ENCODE peak calls at places on chromosomes 4 and X, in four cellular contexts. O is tibial nerve, Q is DND-41, S is left ventricle myocardium inferior. X is an unnamed sample.
A peak's percentile ranks its signal among the peaks of the same experiment; 100 is the strongest.

GRCh38 chr4:156642161-156642560 is 329.4 kb downstream of the PDGFC start:
- DNase-seq in S (no peak), O (no peak), Q (no peak), X (no peak)

GRCh38 chrX:118847676-118848075 is 24.1 kb downstream of the ZCCHC12 start:
- DNase-seq in O (peak; percentile 36), Q (no peak), S (no peak), X (no peak)

GRCh38 chrX:46130246-46130645 is 415.0 kb downstream of the ZNF674 start:
- DNase-seq in S (no peak), O (no peak), Q (no peak), X (no peak)

GRCh38 chrX:123961268-123962005 is at the start of gene STAG2:
- DNase-seq in Q (peak; percentile 87), S (peak; percentile 73), O (peak; percentile 78), X (peak; percentile 69)

GRCh38 chr4:11051181-11051580 is 366.6 kb upstream of the CLNK start:
- DNase-seq in S (no peak), O (no peak), Q (no peak), X (no peak)

GRCh38 chrX:84187501-84188319 is at the start of gene RPS6KA6:
- DNase-seq in Q (no peak), O (peak; percentile 4), S (peak; percentile 14), X (no peak)

GRCh38 chr4:31662951-31663350 is 942.8 kb downstream of the PCDH7 start:
- DNase-seq in O (no peak), S (no peak), Q (no peak), X (no peak)

GRCh38 chrX:118523920-118524319 is 28.3 kb downstream of the DOCK11 start:
- DNase-seq in S (no peak), O (no peak), Q (no peak), X (no peak)

GRCh38 chr4:40871695-40872250 is 122.0 kb downstream of the NSUN7 start:
- DNase-seq in O (no peak), Q (no peak), S (no peak), X (no peak)

GRCh38 chr4:40099010-40099409 is 42.4 kb downstream of the N4BP2 start:
- DNase-seq in S (no peak), Q (no peak), O (no peak), X (no peak)

GRCh38 chr4:88059781-88060180 is 52.3 kb downstream of the PKD2 start:
- DNase-seq in O (no peak), S (no peak), Q (no peak), X (no peak)

GRCh38 chr4:168900080-168900479 is 110.0 kb downstream of the CBR4 start:
- DNase-seq in S (peak; percentile 41), Q (no peak), O (peak; percentile 58), X (no peak)

GRCh38 chrX:138858438-138858837 is 146.9 kb upstream of the FGF13 start:
- DNase-seq in S (no peak), Q (no peak), O (no peak), X (no peak)

GRCh38 chr4:25787891-25788331 is 74.9 kb downstream of the SEL1L3 start:
- DNase-seq in S (no peak), O (no peak), Q (no peak), X (peak; percentile 35)

GRCh38 chr4:16205298-16206164 is 20.7 kb downstream of the TAPT1 start:
- DNase-seq in O (no peak), Q (no peak), S (no peak), X (no peak)

GRCh38 chr4:100302061-100303026 is 112.1 kb upstream of the DDIT4L start:
- DNase-seq in O (peak; percentile 10), S (no peak), Q (no peak), X (no peak)

GRCh38 chr4:161554372-161554990 is 609.3 kb downstream of the FSTL5 start:
- DNase-seq in S (no peak), Q (no peak), O (no peak), X (no peak)

GRCh38 chr4:139977838-139978604 is 176.0 kb downstream of the MAML3 start:
- DNase-seq in O (no peak), S (no peak), Q (no peak), X (peak; percentile 46)

GRCh38 chr4:165355900-165356300 is 22.9 kb upstream of the CPE start:
- DNase-seq in S (no peak), Q (peak; percentile 39), O (no peak), X (no peak)

GRCh38 chr4:113446019-113446418 is 315.5 kb downstream of the CAMK2D start:
- DNase-seq in O (no peak), Q (no peak), S (no peak), X (no peak)

GRCh38 chr4:89563431-89563830 is 255.8 kb upstream of the GPRIN3 start:
- DNase-seq in S (no peak), Q (no peak), O (no peak), X (no peak)

GRCh38 chrX:72079607-72080006 is 52.1 kb downstream of the RTL5 start:
- DNase-seq in S (peak; percentile 32), Q (no peak), O (no peak), X (no peak)

GRCh38 chr4:158211288-158211687 is 1.0 kb downstream of the TMEM144 start:
- DNase-seq in Q (no peak), S (no peak), O (no peak), X (no peak)

GRCh38 chr4:47646372-47646771 is 161.3 kb downstream of the ATP10D start:
- DNase-seq in Q (no peak), O (no peak), S (no peak), X (no peak)

GRCh38 chrX:70466968-70467367 is 22.3 kb downstream of the DLG3 start:
- DNase-seq in Q (no peak), O (no peak), S (no peak), X (no peak)

GRCh38 chr4:55251352-55251751 is 94.7 kb upstream of the SRD5A3 start:
- DNase-seq in Q (no peak), O (no peak), S (no peak), X (no peak)

GRCh38 chr4:142547974-142548373 is 298.1 kb downstream of the INPP4B start:
- DNase-seq in Q (no peak), O (no peak), S (no peak), X (no peak)

GRCh38 chr4:141339966-141340365 is 119.3 kb downstream of the ZNF330 start:
- DNase-seq in Q (no peak), O (no peak), S (no peak), X (no peak)

DNA sequence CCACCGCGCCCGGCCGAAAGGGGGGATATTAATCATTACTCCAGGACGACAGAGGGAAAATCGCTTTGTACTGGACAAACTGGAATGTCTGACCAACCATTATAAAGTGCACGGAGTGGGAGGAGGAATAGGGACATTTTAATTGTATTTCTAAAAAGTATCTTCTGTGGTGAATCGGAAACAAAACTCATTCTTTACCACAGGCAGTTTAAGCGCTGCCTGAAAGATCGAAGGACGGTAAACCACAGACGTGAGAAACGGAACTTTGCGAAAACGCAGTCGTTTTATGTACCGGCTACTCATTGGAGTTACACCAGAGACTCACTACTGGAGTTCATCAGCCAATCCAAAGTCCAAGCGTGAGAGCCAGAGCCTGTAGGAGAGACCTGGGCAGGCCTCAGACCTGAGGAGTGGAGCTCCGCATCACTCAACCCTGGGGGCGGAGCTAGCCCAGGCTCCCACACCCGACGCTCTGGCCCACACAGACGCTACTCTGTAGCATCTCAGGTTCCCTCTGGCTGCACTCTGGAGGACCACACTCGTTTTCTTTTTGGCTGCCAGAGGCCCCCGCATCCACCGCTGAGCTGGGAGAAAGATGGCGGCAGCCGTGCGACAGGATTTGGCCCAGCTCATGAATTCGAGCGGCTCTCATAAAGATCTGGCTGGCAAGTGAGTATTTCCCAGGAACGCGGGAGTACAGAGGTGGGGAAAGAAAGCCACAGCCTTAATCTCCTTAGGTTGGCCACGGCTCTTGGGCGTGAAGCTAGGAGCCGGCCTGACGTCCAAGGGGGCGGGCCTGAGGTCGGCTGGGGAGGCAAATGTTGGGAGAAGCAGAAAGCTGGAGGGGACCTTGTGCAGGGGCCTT is at the start of gene COPS4:
- DNase-seq in Q (peak; percentile 98), O (peak; percentile 95), S (peak; percentile 96), X (peak; percentile 97)
- TF ChIP-seq CTCF in Q (peak; percentile 4), O (peak; percentile 36), S (peak; percentile 75), X (peak; percentile 15)

GRCh38 chrX:154349359-154349935 is 25.0 kb downstream of the FLNA start:
- DNase-seq in Q (no peak), O (no peak), S (no peak), X (no peak)

GRCh38 chrX:154348646-154349358 is 25.6 kb downstream of the FLNA start:
- DNase-seq in O (no peak), S (no peak), Q (no peak), X (no peak)

GRCh38 chrX:154350429-154351182 is 23.8 kb downstream of the FLNA start:
- DNase-seq in S (no peak), O (no peak), Q (no peak), X (no peak)

GRCh38 chrX:154351183-154352011 is 23.0 kb downstream of the FLNA start:
- DNase-seq in O (no peak), Q (no peak), S (no peak), X (no peak)

GRCh38 chrX:154349979-154350378 is 24.5 kb downstream of the FLNA start:
- DNase-seq in O (no peak), Q (no peak), S (no peak), X (no peak)
- H3K27ac ChIP-seq in O (no peak overlapping the region), Q (no peak overlapping the region), S (no peak overlapping the region), X (no peak overlapping the region)

GRCh38 chrX:153954618-153955450 is 10.4 kb upstream of the RENBP start:
- DNase-seq in S (no peak), O (no peak), Q (no peak), X (no peak)

GRCh38 chrX:153956044-153956907 is 11.8 kb upstream of the RENBP start:
- DNase-seq in S (no peak), Q (no peak), O (no peak), X (no peak)

GRCh38 chrX:153958605-153959004 is 13.0 kb downstream of the HCFC1 start:
- DNase-seq in Q (no peak), O (no peak), S (no peak), X (no peak)

GRCh38 chrX:153955451-153955732 is 10.9 kb upstream of the RENBP start:
- DNase-seq in S (no peak), Q (no peak), O (no peak), X (no peak)

GRCh38 chrX:153957224-153957623 is 12.8 kb upstream of the RENBP start:
- DNase-seq in S (no peak), Q (no peak), O (no peak), X (no peak)
- H3K36me3 ChIP-seq in S (peaks cover 86% of the 10 kb centered on the region), Q (peaks cover 100% of the 10 kb centered on the region), O (no peaks in the 10 kb centered on the region), X (peaks cover 85% of the 10 kb centered on the region)

DNA sequence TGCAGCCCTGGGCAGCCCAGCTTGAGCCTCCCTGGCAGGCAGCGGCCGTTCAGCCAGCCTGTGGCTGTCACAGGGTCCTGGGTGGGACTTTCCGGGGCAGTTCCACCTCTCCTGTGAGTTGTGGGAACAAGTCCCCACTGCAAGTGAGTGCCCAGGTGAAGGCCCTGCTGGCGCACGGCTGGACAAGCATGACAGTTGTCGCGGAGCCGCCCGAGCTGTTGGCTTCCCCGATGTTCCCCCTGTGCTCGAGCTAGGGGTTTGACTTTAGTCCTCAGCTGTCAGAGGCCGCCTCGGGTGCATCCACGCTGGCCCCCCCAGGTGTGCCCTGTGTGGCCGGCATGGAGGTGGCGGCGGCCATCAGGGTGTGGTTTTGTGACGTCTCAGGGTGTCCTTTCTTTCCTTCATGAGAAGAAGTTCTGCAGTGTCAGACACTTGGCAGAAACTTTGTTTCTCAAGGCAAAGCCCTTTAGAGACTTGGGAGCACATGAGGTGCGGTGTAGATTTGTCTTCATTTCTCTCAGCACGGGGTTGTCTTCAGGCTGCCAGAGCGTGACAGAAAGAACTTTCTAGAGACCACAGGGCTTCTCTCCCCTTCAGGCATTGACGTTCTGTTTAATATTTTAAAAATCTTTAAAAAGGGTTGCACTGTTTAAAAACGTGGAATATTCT is 69.4 kb upstream of the HGFAC start:
- DNase-seq in Q (no peak), S (no peak), O (no peak), X (no peak)
- TF ChIP-seq CTCF in Q (no peak), S (no peak), O (no peak), X (no peak)

GRCh38 chr4:86564795-86565194 is 29.3 kb upstream of the PTPN13 start:
- DNase-seq in Q (no peak), O (no peak), S (no peak), X (peak; percentile 56)
- H3K27ac ChIP-seq in Q (no peak overlapping the region), O (no peak overlapping the region), S (no peak overlapping the region), X (no peak overlapping the region)

X was measured in lung.